ENCODE peak calls at places on chromosomes 2 and 18, in eight cellular contexts. One of them, this sample, is unnamed.

GRCh38 chr18:21242141-21243040 is at the start of gene GREB1L:
- DNase-seq in CD4-positive, alpha-beta memory T cell: no peak
- DNase-seq in fibroblast of mammary gland: peak
- DNase-seq in aorta: peak
- DNase-seq in epithelial cell of esophagus: peak
- DNase-seq in retinal pigment epithelial cell: no peak
- DNase-seq in small intestine: peak
- DNase-seq in adipocyte: peak
- DNase-seq in this sample: peak

GRCh38 chr2:28164280-28164801 is 228.3 kb upstream of the FOSL2 start:
- DNase-seq in CD4-positive, alpha-beta memory T cell: no peak
- DNase-seq in fibroblast of mammary gland: peak
- DNase-seq in aorta: no peak
- DNase-seq in epithelial cell of esophagus: no peak
- DNase-seq in retinal pigment epithelial cell: no peak
- DNase-seq in small intestine: no peak
- DNase-seq in adipocyte: peak
- DNase-seq in this sample: no peak

GRCh38 chr18:46464926-46465655 is 191.9 kb downstream of the LOXHD1 start:
- DNase-seq in CD4-positive, alpha-beta memory T cell: no peak
- DNase-seq in fibroblast of mammary gland: no peak
- DNase-seq in aorta: no peak
- DNase-seq in epithelial cell of esophagus: no peak
- DNase-seq in retinal pigment epithelial cell: no peak
- DNase-seq in small intestine: no peak
- DNase-seq in adipocyte: no peak
- DNase-seq in this sample: no peak

GRCh38 chr2:218301176-218301819 is 9.0 kb upstream of the TMBIM1 start:
- DNase-seq in CD4-positive, alpha-beta memory T cell: peak
- DNase-seq in fibroblast of mammary gland: peak
- DNase-seq in aorta: peak
- DNase-seq in epithelial cell of esophagus: peak
- DNase-seq in retinal pigment epithelial cell: no peak
- DNase-seq in small intestine: peak
- DNase-seq in adipocyte: peak
- DNase-seq in this sample: peak

GRCh38 chr2:182229288-182229687 is 197.5 kb downstream of the PDE1A start:
- DNase-seq in CD4-positive, alpha-beta memory T cell: no peak
- DNase-seq in fibroblast of mammary gland: peak
- DNase-seq in aorta: no peak
- DNase-seq in epithelial cell of esophagus: peak
- DNase-seq in retinal pigment epithelial cell: no peak
- DNase-seq in small intestine: no peak
- DNase-seq in adipocyte: peak
- DNase-seq in this sample: no peak

GRCh38 chr2:137838255-137839092 is 125.8 kb upstream of the HNMT start:
- DNase-seq in CD4-positive, alpha-beta memory T cell: peak
- DNase-seq in fibroblast of mammary gland: peak
- DNase-seq in aorta: no peak
- DNase-seq in epithelial cell of esophagus: peak
- DNase-seq in retinal pigment epithelial cell: no peak
- DNase-seq in small intestine: peak
- DNase-seq in adipocyte: peak
- DNase-seq in this sample: peak

GRCh38 chr2:240649331-240649730 is 24.1 kb downstream of the GPR35 start:
- DNase-seq in CD4-positive, alpha-beta memory T cell: no peak
- DNase-seq in fibroblast of mammary gland: no peak
- DNase-seq in aorta: no peak
- DNase-seq in epithelial cell of esophagus: no peak
- DNase-seq in retinal pigment epithelial cell: no peak
- DNase-seq in small intestine: no peak
- DNase-seq in adipocyte: no peak
- DNase-seq in this sample: no peak

GRCh38 chr2:17813015-17813741 is 3.1 kb upstream of the MSGN1 start:
- DNase-seq in CD4-positive, alpha-beta memory T cell: no peak
- DNase-seq in fibroblast of mammary gland: peak
- DNase-seq in aorta: no peak
- DNase-seq in epithelial cell of esophagus: peak
- DNase-seq in retinal pigment epithelial cell: no peak
- DNase-seq in small intestine: no peak
- DNase-seq in adipocyte: no peak
- DNase-seq in this sample: peak

GRCh38 chr2:149768320-149768799 is 180.8 kb upstream of the MMADHC start:
- DNase-seq in CD4-positive, alpha-beta memory T cell: no peak
- DNase-seq in fibroblast of mammary gland: peak
- DNase-seq in aorta: no peak
- DNase-seq in epithelial cell of esophagus: no peak
- DNase-seq in retinal pigment epithelial cell: no peak
- DNase-seq in small intestine: no peak
- DNase-seq in adipocyte: peak
- DNase-seq in this sample: peak

GRCh38 chr2:14297340-14297739 is 335.2 kb upstream of the LRATD1 start:
- DNase-seq in CD4-positive, alpha-beta memory T cell: no peak
- DNase-seq in fibroblast of mammary gland: no peak
- DNase-seq in aorta: no peak
- DNase-seq in epithelial cell of esophagus: peak
- DNase-seq in retinal pigment epithelial cell: peak
- DNase-seq in small intestine: no peak
- DNase-seq in adipocyte: no peak
- DNase-seq in this sample: no peak

GRCh38 chr2:73897934-73898333 is 5.1 kb downstream of the ACTG2 start:
- DNase-seq in CD4-positive, alpha-beta memory T cell: no peak
- DNase-seq in fibroblast of mammary gland: no peak
- DNase-seq in aorta: peak
- DNase-seq in epithelial cell of esophagus: no peak
- DNase-seq in retinal pigment epithelial cell: no peak
- DNase-seq in small intestine: no peak
- DNase-seq in adipocyte: no peak
- DNase-seq in this sample: no peak

GRCh38 chr2:11583203-11583752 is 49.4 kb downstream of the GREB1 start:
- DNase-seq in CD4-positive, alpha-beta memory T cell: no peak
- DNase-seq in fibroblast of mammary gland: no peak
- DNase-seq in aorta: no peak
- DNase-seq in epithelial cell of esophagus: no peak
- DNase-seq in retinal pigment epithelial cell: no peak
- DNase-seq in small intestine: no peak
- DNase-seq in adipocyte: no peak
- DNase-seq in this sample: no peak

GRCh38 chr2:183867206-183867605 is 731.1 kb upstream of the ZNF804A start:
- DNase-seq in CD4-positive, alpha-beta memory T cell: no peak
- DNase-seq in fibroblast of mammary gland: no peak
- DNase-seq in aorta: no peak
- DNase-seq in epithelial cell of esophagus: no peak
- DNase-seq in retinal pigment epithelial cell: no peak
- DNase-seq in small intestine: no peak
- DNase-seq in adipocyte: no peak
- DNase-seq in this sample: no peak

GRCh38 chr2:53786371-53787254 is at the start of the genes ASB3 and ERLEC1:
- DNase-seq in CD4-positive, alpha-beta memory T cell: peak
- DNase-seq in fibroblast of mammary gland: peak
- DNase-seq in aorta: peak
- DNase-seq in epithelial cell of esophagus: peak
- DNase-seq in retinal pigment epithelial cell: peak
- DNase-seq in small intestine: peak
- DNase-seq in adipocyte: peak
- DNase-seq in this sample: peak

GRCh38 chr2:235230809-235231601 is 262.8 kb upstream of the AGAP1 start:
- DNase-seq in CD4-positive, alpha-beta memory T cell: no peak
- DNase-seq in fibroblast of mammary gland: peak
- DNase-seq in aorta: no peak
- DNase-seq in epithelial cell of esophagus: peak
- DNase-seq in retinal pigment epithelial cell: peak
- DNase-seq in small intestine: peak
- DNase-seq in adipocyte: peak
- DNase-seq in this sample: no peak

GRCh38 chr2:121554998-121555397 is 24.3 kb downstream of the RNU4ATAC start:
- DNase-seq in CD4-positive, alpha-beta memory T cell: no peak
- DNase-seq in fibroblast of mammary gland: no peak
- DNase-seq in aorta: no peak
- DNase-seq in epithelial cell of esophagus: no peak
- DNase-seq in retinal pigment epithelial cell: no peak
- DNase-seq in small intestine: no peak
- DNase-seq in adipocyte: no peak
- DNase-seq in this sample: no peak

GRCh38 chr18:34397286-34397896 is 172.7 kb upstream of the NOL4 start:
- DNase-seq in CD4-positive, alpha-beta memory T cell: no peak
- DNase-seq in fibroblast of mammary gland: no peak
- DNase-seq in aorta: no peak
- DNase-seq in epithelial cell of esophagus: no peak
- DNase-seq in retinal pigment epithelial cell: no peak
- DNase-seq in small intestine: no peak
- DNase-seq in adipocyte: no peak
- DNase-seq in this sample: no peak

GRCh38 chr2:101474752-101475384 is at the start of gene RFX8:
- DNase-seq in CD4-positive, alpha-beta memory T cell: peak
- DNase-seq in fibroblast of mammary gland: peak
- DNase-seq in aorta: no peak
- DNase-seq in epithelial cell of esophagus: peak
- DNase-seq in retinal pigment epithelial cell: no peak
- DNase-seq in small intestine: no peak
- DNase-seq in adipocyte: peak
- DNase-seq in this sample: peak

GRCh38 chr2:101469863-101470262 is 5.0 kb downstream of the RFX8 start:
- DNase-seq in CD4-positive, alpha-beta memory T cell: no peak
- DNase-seq in fibroblast of mammary gland: peak
- DNase-seq in aorta: no peak
- DNase-seq in epithelial cell of esophagus: no peak
- DNase-seq in retinal pigment epithelial cell: no peak
- DNase-seq in small intestine: no peak
- DNase-seq in adipocyte: no peak
- DNase-seq in this sample: no peak

GRCh38 chr2:101473581-101473910 is 1.4 kb downstream of the RFX8 start:
- DNase-seq in CD4-positive, alpha-beta memory T cell: no peak
- DNase-seq in fibroblast of mammary gland: peak
- DNase-seq in aorta: no peak
- DNase-seq in epithelial cell of esophagus: no peak
- DNase-seq in retinal pigment epithelial cell: no peak
- DNase-seq in small intestine: no peak
- DNase-seq in adipocyte: peak
- DNase-seq in this sample: peak

GRCh38 chr2:101476605-101477208 is 1.8 kb upstream of the RFX8 start:
- DNase-seq in CD4-positive, alpha-beta memory T cell: no peak
- DNase-seq in fibroblast of mammary gland: peak
- DNase-seq in aorta: no peak
- DNase-seq in epithelial cell of esophagus: no peak
- DNase-seq in retinal pigment epithelial cell: no peak
- DNase-seq in small intestine: no peak
- DNase-seq in adipocyte: no peak
- DNase-seq in this sample: no peak

GRCh38 chr2:101473911-101474751 is 781 bp downstream of the RFX8 start:
- DNase-seq in CD4-positive, alpha-beta memory T cell: peak
- DNase-seq in fibroblast of mammary gland: peak
- DNase-seq in aorta: peak
- DNase-seq in epithelial cell of esophagus: peak
- DNase-seq in retinal pigment epithelial cell: no peak
- DNase-seq in small intestine: no peak
- DNase-seq in adipocyte: peak
- DNase-seq in this sample: peak
- H3K4me3 ChIP-seq in CD4-positive, alpha-beta memory T cell: peak
- H3K4me3 ChIP-seq in fibroblast of mammary gland: peak
- H3K4me3 ChIP-seq in aorta: peak
- H3K4me3 ChIP-seq in epithelial cell of esophagus: peak
- H3K4me3 ChIP-seq in retinal pigment epithelial cell: peak
- H3K4me3 ChIP-seq in small intestine: peak
- H3K4me3 ChIP-seq in adipocyte: peak
- H3K4me3 ChIP-seq in this sample: peak

DNA sequence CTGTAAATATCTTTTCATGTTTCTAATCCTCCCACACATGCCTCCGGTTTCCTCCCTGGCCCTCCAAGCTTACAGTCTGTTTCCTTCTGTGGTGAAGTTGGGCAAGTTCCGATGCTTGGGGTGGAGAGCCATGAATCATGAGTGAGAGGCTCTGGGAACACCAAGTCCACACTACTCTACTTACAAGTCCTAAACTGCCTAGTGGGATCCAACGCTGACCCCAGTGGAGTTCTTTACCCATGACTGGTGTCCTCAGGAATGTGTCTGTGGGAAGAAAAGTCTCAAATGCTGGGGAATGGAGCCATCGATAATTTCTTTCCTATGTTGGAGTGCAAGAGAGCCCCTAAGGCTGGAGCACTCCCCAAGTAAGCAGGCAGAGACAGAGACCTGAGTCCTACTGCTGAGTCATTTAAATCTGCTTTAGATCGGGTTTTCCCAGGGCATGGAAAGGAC is 73.5 kb upstream of the KLF7 start:
- DNase-seq in CD4-positive, alpha-beta memory T cell: no peak
- DNase-seq in fibroblast of mammary gland: peak
- DNase-seq in aorta: peak
- DNase-seq in epithelial cell of esophagus: peak
- DNase-seq in retinal pigment epithelial cell: peak
- DNase-seq in small intestine: no peak
- DNase-seq in adipocyte: peak
- DNase-seq in this sample: peak
- H3K4me3 ChIP-seq in CD4-positive, alpha-beta memory T cell: no peak
- H3K4me3 ChIP-seq in fibroblast of mammary gland: peak
- H3K4me3 ChIP-seq in aorta: no peak
- H3K4me3 ChIP-seq in epithelial cell of esophagus: no peak
- H3K4me3 ChIP-seq in retinal pigment epithelial cell: no peak
- H3K4me3 ChIP-seq in small intestine: no peak
- H3K4me3 ChIP-seq in adipocyte: peak
- H3K4me3 ChIP-seq in this sample: no peak

GRCh38 chr18:3132700-3133099 is 87.1 kb downstream of the MYOM1 start:
- DNase-seq in CD4-positive, alpha-beta memory T cell: no peak
- DNase-seq in fibroblast of mammary gland: no peak
- DNase-seq in aorta: no peak
- DNase-seq in epithelial cell of esophagus: no peak
- DNase-seq in retinal pigment epithelial cell: no peak
- DNase-seq in small intestine: no peak
- DNase-seq in adipocyte: no peak
- DNase-seq in this sample: no peak

GRCh38 chr18:3130344-3130743 is 89.4 kb downstream of the MYOM1 start:
- DNase-seq in CD4-positive, alpha-beta memory T cell: no peak
- DNase-seq in fibroblast of mammary gland: no peak
- DNase-seq in aorta: no peak
- DNase-seq in epithelial cell of esophagus: no peak
- DNase-seq in retinal pigment epithelial cell: no peak
- DNase-seq in small intestine: peak
- DNase-seq in adipocyte: no peak
- DNase-seq in this sample: no peak

GRCh38 chr18:3124822-3125221 is 94.9 kb downstream of the MYOM1 start:
- DNase-seq in CD4-positive, alpha-beta memory T cell: no peak
- DNase-seq in fibroblast of mammary gland: no peak
- DNase-seq in aorta: no peak
- DNase-seq in epithelial cell of esophagus: no peak
- DNase-seq in retinal pigment epithelial cell: no peak
- DNase-seq in small intestine: no peak
- DNase-seq in adipocyte: no peak
- DNase-seq in this sample: no peak

GRCh38 chr18:3126457-3127097 is 93.2 kb downstream of the MYOM1 start:
- DNase-seq in CD4-positive, alpha-beta memory T cell: no peak
- DNase-seq in fibroblast of mammary gland: no peak
- DNase-seq in aorta: no peak
- DNase-seq in epithelial cell of esophagus: peak
- DNase-seq in retinal pigment epithelial cell: no peak
- DNase-seq in small intestine: no peak
- DNase-seq in adipocyte: no peak
- DNase-seq in this sample: no peak

GRCh38 chr18:3129053-3129864 is 90.5 kb downstream of the MYOM1 start:
- DNase-seq in CD4-positive, alpha-beta memory T cell: peak
- DNase-seq in fibroblast of mammary gland: peak
- DNase-seq in aorta: peak
- DNase-seq in epithelial cell of esophagus: peak
- DNase-seq in retinal pigment epithelial cell: no peak
- DNase-seq in small intestine: peak
- DNase-seq in adipocyte: peak
- DNase-seq in this sample: peak
- H3K4me3 ChIP-seq in CD4-positive, alpha-beta memory T cell: no peak
- H3K4me3 ChIP-seq in fibroblast of mammary gland: no peak
- H3K4me3 ChIP-seq in aorta: no peak
- H3K4me3 ChIP-seq in epithelial cell of esophagus: no peak
- H3K4me3 ChIP-seq in retinal pigment epithelial cell: no peak
- H3K4me3 ChIP-seq in small intestine: no peak
- H3K4me3 ChIP-seq in adipocyte: no peak
- H3K4me3 ChIP-seq in this sample: no peak

GRCh38 chr2:85409719-85410583 is at the start of gene CAPG:
- DNase-seq in CD4-positive, alpha-beta memory T cell: no peak
- DNase-seq in fibroblast of mammary gland: no peak
- DNase-seq in aorta: peak
- DNase-seq in epithelial cell of esophagus: peak
- DNase-seq in retinal pigment epithelial cell: no peak
- DNase-seq in small intestine: peak
- DNase-seq in adipocyte: no peak
- DNase-seq in this sample: no peak
- H3K4me3 ChIP-seq in CD4-positive, alpha-beta memory T cell: peak
- H3K4me3 ChIP-seq in fibroblast of mammary gland: no peak
- H3K4me3 ChIP-seq in aorta: no peak
- H3K4me3 ChIP-seq in epithelial cell of esophagus: peak
- H3K4me3 ChIP-seq in retinal pigment epithelial cell: no peak
- H3K4me3 ChIP-seq in small intestine: peak
- H3K4me3 ChIP-seq in adipocyte: no peak
- H3K4me3 ChIP-seq in this sample: no peak